ENCODE peak calls at places on chromosomes 11 and 22, in six cellular contexts. One of them, this sample, is unnamed.

GRCh38 chr11:127117231-127117671 is 116.7 kb upstream of the KIRREL3 start:
- DNase-seq in osteocyte: no peak
- DNase-seq in fibroblast of the conjunctiva: no peak
- DNase-seq in stimulated activated CD4-positive, alpha-beta T cell treated with anti-CD3 and anti-CD28 coated beads, Interleukin-15, amount 100 ng/mL, for 24 hours: no peak
- DNase-seq in suprapubic skin: no peak
- DNase-seq in NCI-H2107: no peak
- DNase-seq in this sample: no peak

GRCh38 chr11:72924568-72925190 is 110.5 kb downstream of the ATG16L2 start:
- DNase-seq in osteocyte: no peak
- DNase-seq in fibroblast of the conjunctiva: peak; percentile 43
- DNase-seq in stimulated activated CD4-positive, alpha-beta T cell treated with anti-CD3 and anti-CD28 coated beads, Interleukin-15, amount 100 ng/mL, for 24 hours: no peak
- DNase-seq in suprapubic skin: no peak
- DNase-seq in NCI-H2107: no peak
- DNase-seq in this sample: no peak

GRCh38 chr11:2086239-2087040 is 52.7 kb downstream of the IGF2 start:
- DNase-seq in osteocyte: peak; percentile 80
- DNase-seq in fibroblast of the conjunctiva: no peak
- DNase-seq in stimulated activated CD4-positive, alpha-beta T cell treated with anti-CD3 and anti-CD28 coated beads, Interleukin-15, amount 100 ng/mL, for 24 hours: no peak
- DNase-seq in suprapubic skin: peak; percentile 45
- DNase-seq in NCI-H2107: no peak
- DNase-seq in this sample: no peak

GRCh38 chr22:29998627-29999026 is 81.6 kb upstream of the HORMAD2 start:
- DNase-seq in osteocyte: no peak
- DNase-seq in fibroblast of the conjunctiva: no peak
- DNase-seq in stimulated activated CD4-positive, alpha-beta T cell treated with anti-CD3 and anti-CD28 coated beads, Interleukin-15, amount 100 ng/mL, for 24 hours: no peak
- DNase-seq in suprapubic skin: no peak
- DNase-seq in NCI-H2107: no peak
- DNase-seq in this sample: no peak

GRCh38 chr22:45684752-45685359 is 13.2 kb downstream of the ATXN10 start:
- DNase-seq in osteocyte: no peak
- DNase-seq in fibroblast of the conjunctiva: no peak
- DNase-seq in stimulated activated CD4-positive, alpha-beta T cell treated with anti-CD3 and anti-CD28 coated beads, Interleukin-15, amount 100 ng/mL, for 24 hours: no peak
- DNase-seq in suprapubic skin: no peak
- DNase-seq in NCI-H2107: no peak
- DNase-seq in this sample: no peak

GRCh38 chr11:134034496-134035381 is 34.1 kb upstream of the JAM3 start:
- DNase-seq in osteocyte: no peak
- DNase-seq in fibroblast of the conjunctiva: no peak
- DNase-seq in stimulated activated CD4-positive, alpha-beta T cell treated with anti-CD3 and anti-CD28 coated beads, Interleukin-15, amount 100 ng/mL, for 24 hours: no peak
- DNase-seq in suprapubic skin: no peak
- DNase-seq in NCI-H2107: no peak
- DNase-seq in this sample: peak; percentile 84

GRCh38 chr22:36757608-36758220 is 18.2 kb downstream of the IFT27 start:
- DNase-seq in osteocyte: peak; percentile 88
- DNase-seq in fibroblast of the conjunctiva: peak; percentile 57
- DNase-seq in stimulated activated CD4-positive, alpha-beta T cell treated with anti-CD3 and anti-CD28 coated beads, Interleukin-15, amount 100 ng/mL, for 24 hours: peak; percentile 86
- DNase-seq in suprapubic skin: peak; percentile 75
- DNase-seq in NCI-H2107: peak; percentile 14
- DNase-seq in this sample: no peak

GRCh38 chr11:46504817-46505613 is 88.8 kb downstream of the AMBRA1 start:
- DNase-seq in osteocyte: no peak
- DNase-seq in fibroblast of the conjunctiva: no peak
- DNase-seq in stimulated activated CD4-positive, alpha-beta T cell treated with anti-CD3 and anti-CD28 coated beads, Interleukin-15, amount 100 ng/mL, for 24 hours: no peak
- DNase-seq in suprapubic skin: no peak
- DNase-seq in NCI-H2107: no peak
- DNase-seq in this sample: no peak

GRCh38 chr22:46416537-46417267 is 81.2 kb downstream of the TRMU start:
- DNase-seq in osteocyte: no peak
- DNase-seq in fibroblast of the conjunctiva: no peak
- DNase-seq in stimulated activated CD4-positive, alpha-beta T cell treated with anti-CD3 and anti-CD28 coated beads, Interleukin-15, amount 100 ng/mL, for 24 hours: no peak
- DNase-seq in suprapubic skin: no peak
- DNase-seq in NCI-H2107: no peak
- DNase-seq in this sample: no peak

GRCh38 chr11:69157156-69157821 is 1.6 kb downstream of the SMIM38 start:
- DNase-seq in osteocyte: no peak
- DNase-seq in fibroblast of the conjunctiva: no peak
- DNase-seq in stimulated activated CD4-positive, alpha-beta T cell treated with anti-CD3 and anti-CD28 coated beads, Interleukin-15, amount 100 ng/mL, for 24 hours: no peak
- DNase-seq in suprapubic skin: no peak
- DNase-seq in NCI-H2107: no peak
- DNase-seq in this sample: no peak

GRCh38 chr11:76617553-76618265 is 52.8 kb downstream of the LRRC32 start:
- DNase-seq in osteocyte: no peak
- DNase-seq in fibroblast of the conjunctiva: no peak
- DNase-seq in stimulated activated CD4-positive, alpha-beta T cell treated with anti-CD3 and anti-CD28 coated beads, Interleukin-15, amount 100 ng/mL, for 24 hours: no peak
- DNase-seq in suprapubic skin: peak; percentile 77
- DNase-seq in NCI-H2107: no peak
- DNase-seq in this sample: no peak

GRCh38 chr11:47587733-47588326 is 1.4 kb downstream of the FAM180B start:
- DNase-seq in osteocyte: no peak
- DNase-seq in fibroblast of the conjunctiva: no peak
- DNase-seq in stimulated activated CD4-positive, alpha-beta T cell treated with anti-CD3 and anti-CD28 coated beads, Interleukin-15, amount 100 ng/mL, for 24 hours: no peak
- DNase-seq in suprapubic skin: peak; percentile 82
- DNase-seq in NCI-H2107: no peak
- DNase-seq in this sample: no peak

GRCh38 chr11:17528906-17529813 is 15.1 kb downstream of the USH1C start:
- DNase-seq in osteocyte: no peak
- DNase-seq in fibroblast of the conjunctiva: no peak
- DNase-seq in stimulated activated CD4-positive, alpha-beta T cell treated with anti-CD3 and anti-CD28 coated beads, Interleukin-15, amount 100 ng/mL, for 24 hours: no peak
- DNase-seq in suprapubic skin: no peak
- DNase-seq in NCI-H2107: peak; percentile 33
- DNase-seq in this sample: peak; percentile 7

GRCh38 chr22:49964493-49965290 is 4.1 kb downstream of the PIM3 start:
- DNase-seq in osteocyte: no peak
- DNase-seq in fibroblast of the conjunctiva: no peak
- DNase-seq in stimulated activated CD4-positive, alpha-beta T cell treated with anti-CD3 and anti-CD28 coated beads, Interleukin-15, amount 100 ng/mL, for 24 hours: peak; percentile 36
- DNase-seq in suprapubic skin: peak; percentile 71
- DNase-seq in NCI-H2107: no peak
- DNase-seq in this sample: no peak

GRCh38 chr11:68536706-68537105 is 76.2 kb downstream of the PPP6R3 start:
- DNase-seq in osteocyte: no peak
- DNase-seq in fibroblast of the conjunctiva: no peak
- DNase-seq in stimulated activated CD4-positive, alpha-beta T cell treated with anti-CD3 and anti-CD28 coated beads, Interleukin-15, amount 100 ng/mL, for 24 hours: no peak
- DNase-seq in suprapubic skin: no peak
- DNase-seq in NCI-H2107: no peak
- DNase-seq in this sample: no peak

GRCh38 chr22:46965552-46966494 is 203.4 kb downstream of the TBC1D22A start:
- DNase-seq in osteocyte: peak; percentile 75
- DNase-seq in fibroblast of the conjunctiva: no peak
- DNase-seq in stimulated activated CD4-positive, alpha-beta T cell treated with anti-CD3 and anti-CD28 coated beads, Interleukin-15, amount 100 ng/mL, for 24 hours: no peak
- DNase-seq in suprapubic skin: no peak
- DNase-seq in NCI-H2107: no peak
- DNase-seq in this sample: no peak

GRCh38 chr22:47154621-47155081 is 392.2 kb downstream of the TBC1D22A start:
- DNase-seq in osteocyte: no peak
- DNase-seq in fibroblast of the conjunctiva: no peak
- DNase-seq in stimulated activated CD4-positive, alpha-beta T cell treated with anti-CD3 and anti-CD28 coated beads, Interleukin-15, amount 100 ng/mL, for 24 hours: no peak
- DNase-seq in suprapubic skin: no peak
- DNase-seq in NCI-H2107: no peak
- DNase-seq in this sample: no peak

GRCh38 chr22:46269564-46269963 is 1.8 kb downstream of the TTC38 start:
- DNase-seq in osteocyte: no peak
- DNase-seq in fibroblast of the conjunctiva: no peak
- DNase-seq in stimulated activated CD4-positive, alpha-beta T cell treated with anti-CD3 and anti-CD28 coated beads, Interleukin-15, amount 100 ng/mL, for 24 hours: no peak
- DNase-seq in suprapubic skin: peak; percentile 31
- DNase-seq in NCI-H2107: no peak
- DNase-seq in this sample: no peak

GRCh38 chr11:113023228-113023627 is 62.0 kb downstream of the NCAM1 start:
- DNase-seq in osteocyte: no peak
- DNase-seq in fibroblast of the conjunctiva: no peak
- DNase-seq in stimulated activated CD4-positive, alpha-beta T cell treated with anti-CD3 and anti-CD28 coated beads, Interleukin-15, amount 100 ng/mL, for 24 hours: no peak
- DNase-seq in suprapubic skin: no peak
- DNase-seq in NCI-H2107: no peak
- DNase-seq in this sample: no peak

GRCh38 chr11:96228472-96228871 is 114.5 kb downstream of the MAML2 start:
- DNase-seq in osteocyte: peak; percentile 88
- DNase-seq in fibroblast of the conjunctiva: peak; percentile 76
- DNase-seq in stimulated activated CD4-positive, alpha-beta T cell treated with anti-CD3 and anti-CD28 coated beads, Interleukin-15, amount 100 ng/mL, for 24 hours: no peak
- DNase-seq in suprapubic skin: peak; percentile 78
- DNase-seq in NCI-H2107: no peak
- DNase-seq in this sample: no peak

GRCh38 chr22:28017859-28018258 is 98.8 kb upstream of the PITPNB start:
- DNase-seq in osteocyte: no peak
- DNase-seq in fibroblast of the conjunctiva: no peak
- DNase-seq in stimulated activated CD4-positive, alpha-beta T cell treated with anti-CD3 and anti-CD28 coated beads, Interleukin-15, amount 100 ng/mL, for 24 hours: no peak
- DNase-seq in suprapubic skin: peak; percentile 49
- DNase-seq in NCI-H2107: no peak
- DNase-seq in this sample: no peak

GRCh38 chr22:48711669-48712068 is 1116.0 kb downstream of the BRD1 start:
- DNase-seq in osteocyte: no peak
- DNase-seq in fibroblast of the conjunctiva: no peak
- DNase-seq in stimulated activated CD4-positive, alpha-beta T cell treated with anti-CD3 and anti-CD28 coated beads, Interleukin-15, amount 100 ng/mL, for 24 hours: no peak
- DNase-seq in suprapubic skin: peak; percentile 26
- DNase-seq in NCI-H2107: no peak
- DNase-seq in this sample: no peak

GRCh38 chr11:64207247-64208085 is 945 bp downstream of the FERMT3 start:
- DNase-seq in osteocyte: no peak
- DNase-seq in fibroblast of the conjunctiva: no peak
- DNase-seq in stimulated activated CD4-positive, alpha-beta T cell treated with anti-CD3 and anti-CD28 coated beads, Interleukin-15, amount 100 ng/mL, for 24 hours: peak; percentile 90
- DNase-seq in suprapubic skin: peak; percentile 81
- DNase-seq in NCI-H2107: no peak
- DNase-seq in this sample: no peak

GRCh38 chr11:4491878-4492606 is 9.6 kb downstream of the OR52K1 start:
- DNase-seq in osteocyte: no peak
- DNase-seq in fibroblast of the conjunctiva: no peak
- DNase-seq in stimulated activated CD4-positive, alpha-beta T cell treated with anti-CD3 and anti-CD28 coated beads, Interleukin-15, amount 100 ng/mL, for 24 hours: no peak
- DNase-seq in suprapubic skin: no peak
- DNase-seq in NCI-H2107: no peak
- DNase-seq in this sample: no peak

GRCh38 chr11:125315088-125315740 is 150.7 kb downstream of the PKNOX2 start:
- DNase-seq in osteocyte: peak; percentile 91
- DNase-seq in fibroblast of the conjunctiva: peak; percentile 5
- DNase-seq in stimulated activated CD4-positive, alpha-beta T cell treated with anti-CD3 and anti-CD28 coated beads, Interleukin-15, amount 100 ng/mL, for 24 hours: no peak
- DNase-seq in suprapubic skin: no peak
- DNase-seq in NCI-H2107: no peak
- DNase-seq in this sample: no peak

GRCh38 chr11:121586727-121587126 is 134.0 kb upstream of the SORL1-AS1 start:
- DNase-seq in osteocyte: no peak
- DNase-seq in fibroblast of the conjunctiva: no peak
- DNase-seq in stimulated activated CD4-positive, alpha-beta T cell treated with anti-CD3 and anti-CD28 coated beads, Interleukin-15, amount 100 ng/mL, for 24 hours: no peak
- DNase-seq in suprapubic skin: no peak
- DNase-seq in NCI-H2107: no peak
- DNase-seq in this sample: no peak

GRCh38 chr11:106446961-106447360 is 369.5 kb downstream of the AASDHPPT start:
- DNase-seq in osteocyte: no peak
- DNase-seq in fibroblast of the conjunctiva: no peak
- DNase-seq in stimulated activated CD4-positive, alpha-beta T cell treated with anti-CD3 and anti-CD28 coated beads, Interleukin-15, amount 100 ng/mL, for 24 hours: no peak
- DNase-seq in suprapubic skin: no peak
- DNase-seq in NCI-H2107: no peak
- DNase-seq in this sample: no peak

GRCh38 chr11:77522215-77522614 is 48.3 kb upstream of the PAK1 start:
- DNase-seq in osteocyte: no peak
- DNase-seq in fibroblast of the conjunctiva: no peak
- DNase-seq in stimulated activated CD4-positive, alpha-beta T cell treated with anti-CD3 and anti-CD28 coated beads, Interleukin-15, amount 100 ng/mL, for 24 hours: no peak
- DNase-seq in suprapubic skin: no peak
- DNase-seq in NCI-H2107: no peak
- DNase-seq in this sample: no peak

GRCh38 chr22:28856095-28856455 is 27.3 kb upstream of the ZNRF3 start:
- DNase-seq in osteocyte: no peak
- DNase-seq in fibroblast of the conjunctiva: no peak
- DNase-seq in stimulated activated CD4-positive, alpha-beta T cell treated with anti-CD3 and anti-CD28 coated beads, Interleukin-15, amount 100 ng/mL, for 24 hours: no peak
- DNase-seq in suprapubic skin: no peak
- DNase-seq in NCI-H2107: no peak
- DNase-seq in this sample: no peak

GRCh38 chr11:66970808-66971442 is 4.2 kb upstream of the C11orf86 start:
- DNase-seq in osteocyte: no peak
- DNase-seq in fibroblast of the conjunctiva: peak; percentile 99
- DNase-seq in stimulated activated CD4-positive, alpha-beta T cell treated with anti-CD3 and anti-CD28 coated beads, Interleukin-15, amount 100 ng/mL, for 24 hours: peak; percentile 44
- DNase-seq in suprapubic skin: no peak
- DNase-seq in NCI-H2107: no peak
- DNase-seq in this sample: no peak

GRCh38 chr11:110716361-110716760 is 4.1 kb upstream of the ARHGAP20 start:
- DNase-seq in osteocyte: no peak
- DNase-seq in fibroblast of the conjunctiva: no peak
- DNase-seq in stimulated activated CD4-positive, alpha-beta T cell treated with anti-CD3 and anti-CD28 coated beads, Interleukin-15, amount 100 ng/mL, for 24 hours: no peak
- DNase-seq in suprapubic skin: no peak
- DNase-seq in NCI-H2107: no peak
- DNase-seq in this sample: no peak

GRCh38 chr11:103618532-103618931 is 417.9 kb upstream of the DDI1 start:
- DNase-seq in osteocyte: no peak
- DNase-seq in fibroblast of the conjunctiva: peak; percentile 4
- DNase-seq in stimulated activated CD4-positive, alpha-beta T cell treated with anti-CD3 and anti-CD28 coated beads, Interleukin-15, amount 100 ng/mL, for 24 hours: no peak
- DNase-seq in suprapubic skin: no peak
- DNase-seq in NCI-H2107: no peak
- DNase-seq in this sample: no peak

GRCh38 chr11:57224537-57224936 is 12.5 kb downstream of the APLNR start:
- DNase-seq in osteocyte: no peak
- DNase-seq in fibroblast of the conjunctiva: no peak
- DNase-seq in stimulated activated CD4-positive, alpha-beta T cell treated with anti-CD3 and anti-CD28 coated beads, Interleukin-15, amount 100 ng/mL, for 24 hours: no peak
- DNase-seq in suprapubic skin: no peak
- DNase-seq in NCI-H2107: no peak
- DNase-seq in this sample: no peak